ENCODE peak calls at places on chromosomes 16 and 17, in seven cellular contexts. C, B, N, R, Z, K and S are unnamed samples.

GRCh38 chr16:72850863-72851262 is 197.1 kb downstream of the ZFHX3 start:
- DNase-seq in C (no peak), B (no peak), N (peak), R (no peak), Z (no peak), K (no peak), S (no peak)

GRCh38 chr16:50879873-50880695 is 138.2 kb downstream of the CYLD start:
- DNase-seq in C (no peak), B (peak), N (no peak), R (peak), Z (no peak), K (no peak), S (no peak)

GRCh38 chr17:49987681-49988441 is 7.2 kb downstream of the DLX3 start:
- DNase-seq in C (no peak), B (peak), N (peak), R (no peak), Z (no peak), K (no peak), S (no peak)

GRCh38 chr16:88533945-88534641 is 36.1 kb upstream of the ZC3H18 start:
- DNase-seq in C (peak), B (peak), N (peak), R (peak), Z (peak), K (no peak), S (peak)

GRCh38 chr17:43745541-43745940 is 13.1 kb downstream of the SOST start:
- DNase-seq in C (no peak), B (no peak), N (no peak), R (no peak), Z (no peak), K (no peak), S (no peak)

GRCh38 chr16:1527836-1528811 is 5.3 kb upstream of the TMEM204 start:
- DNase-seq in C (peak), B (no peak), N (no peak), R (no peak), Z (no peak), K (no peak), S (no peak)

GRCh38 chr17:48611681-48612455 is 1.1 kb upstream of the HOXB7 start:
- DNase-seq in C (no peak), B (no peak), N (no peak), R (no peak), Z (no peak), K (no peak), S (no peak)

GRCh38 chr16:72837846-72838661 is 209.9 kb downstream of the ZFHX3 start:
- DNase-seq in C (no peak), B (no peak), N (no peak), R (no peak), Z (no peak), K (no peak), S (no peak)

GRCh38 chr16:24971718-24972117 is 43.5 kb downstream of the ARHGAP17 start:
- DNase-seq in C (peak), B (no peak), N (no peak), R (no peak), Z (no peak), K (no peak), S (no peak)

GRCh38 chr16:73390491-73390890 is 342.6 kb upstream of the ZFHX3 start:
- DNase-seq in C (no peak), B (no peak), N (no peak), R (no peak), Z (no peak), K (no peak), S (no peak)

GRCh38 chr16:67029249-67030096 is 524 bp downstream of the CBFB start:
- DNase-seq in C (peak), B (peak), N (peak), R (peak), Z (peak), K (no peak), S (no peak)

GRCh38 chr16:80166082-80166481 is 374.7 kb upstream of the DYNLRB2 start:
- DNase-seq in C (no peak), B (peak), N (no peak), R (no peak), Z (no peak), K (no peak), S (no peak)

GRCh38 chr16:85526132-85526731 is 86.9 kb upstream of the GSE1 start:
- DNase-seq in C (no peak), B (no peak), N (no peak), R (no peak), Z (no peak), K (no peak), S (no peak)

GRCh38 chr17:44959821-44960523 is 8.1 kb downstream of the C1QL1 start:
- DNase-seq in C (no peak), B (no peak), N (no peak), R (no peak), Z (no peak), K (no peak), S (no peak)

GRCh38 chr16:57113042-57113453 is 20.7 kb downstream of the CPNE2 start:
- DNase-seq in C (no peak), B (no peak), N (no peak), R (no peak), Z (no peak), K (no peak), S (no peak)

GRCh38 chr16:51134876-51135275 is 16.2 kb downstream of the SALL1 start:
- DNase-seq in C (no peak), B (no peak), N (no peak), R (no peak), Z (no peak), K (no peak), S (no peak)

GRCh38 chr17:13384626-13385025 is 217.1 kb downstream of the HS3ST3A1 start:
- DNase-seq in C (no peak), B (no peak), N (no peak), R (no peak), Z (no peak), K (no peak), S (no peak)

GRCh38 chr17:350706-351435 is 1.7 kb downstream of the RPH3AL start:
- DNase-seq in C (peak), B (peak), N (peak), R (no peak), Z (peak), K (no peak), S (no peak)

GRCh38 chr17:44605116-44605505 is 47.8 kb downstream of the FZD2 start:
- DNase-seq in C (no peak), B (no peak), N (no peak), R (no peak), Z (no peak), K (no peak), S (no peak)

GRCh38 chr16:26816885-26817571 is 249.7 kb upstream of the C16orf82 start:
- DNase-seq in C (no peak), B (no peak), N (no peak), R (no peak), Z (peak), K (no peak), S (no peak)

GRCh38 chr17:44374306-44375195 is 10.9 kb upstream of the FAM171A2 start:
- DNase-seq in C (no peak), B (no peak), N (no peak), R (no peak), Z (no peak), K (no peak), S (no peak)

GRCh38 chr17:51427259-51428255 is 167.2 kb downstream of the UTP18 start:
- DNase-seq in C (no peak), B (no peak), N (no peak), R (no peak), Z (no peak), K (no peak), S (no peak)

GRCh38 chr16:8380311-8380710 is 210.0 kb downstream of the TMEM114 start:
- DNase-seq in C (no peak), B (no peak), N (no peak), R (no peak), Z (no peak), K (no peak), S (no peak)

GRCh38 chr17:18362509-18363020 is 785 bp downstream of the SHMT1 start:
- DNase-seq in C (peak), B (peak), N (peak), R (peak), Z (no peak), K (no peak), S (peak)

GRCh38 chr16:68973611-68974120 is 130.3 kb downstream of the TANGO6 start:
- DNase-seq in C (no peak), B (no peak), N (no peak), R (no peak), Z (no peak), K (no peak), S (no peak)

GRCh38 chr17:44677136-44677535 is 12.4 kb downstream of the CCDC43 start:
- DNase-seq in C (no peak), B (no peak), N (no peak), R (no peak), Z (no peak), K (peak), S (no peak)

GRCh38 chr17:83100853-83101391 is 21.5 kb downstream of the METRNL start:
- DNase-seq in C (no peak), B (no peak), N (no peak), R (no peak), Z (no peak), K (no peak), S (no peak)

GRCh38 chr17:83098241-83099085 is 19.1 kb downstream of the METRNL start:
- DNase-seq in C (no peak), B (no peak), N (no peak), R (no peak), Z (no peak), K (no peak), S (no peak)

GRCh38 chr17:83099086-83099540 is 19.7 kb downstream of the METRNL start:
- DNase-seq in C (no peak), B (no peak), N (no peak), R (no peak), Z (no peak), K (no peak), S (no peak)

GRCh38 chr17:83100220-83100852 is 20.9 kb downstream of the METRNL start:
- DNase-seq in C (no peak), B (no peak), N (no peak), R (no peak), Z (no peak), K (no peak), S (no peak)

GRCh38 chr17:83099570-83100181 is 20.3 kb downstream of the METRNL start:
- DNase-seq in C (no peak), B (no peak), N (no peak), R (no peak), Z (no peak), K (no peak), S (no peak)
- TF ChIP-seq CTCF in C (no peak), B (no peak), N (no peak), R (no peak), Z (no peak), K (peak), S (peak)

DNA sequence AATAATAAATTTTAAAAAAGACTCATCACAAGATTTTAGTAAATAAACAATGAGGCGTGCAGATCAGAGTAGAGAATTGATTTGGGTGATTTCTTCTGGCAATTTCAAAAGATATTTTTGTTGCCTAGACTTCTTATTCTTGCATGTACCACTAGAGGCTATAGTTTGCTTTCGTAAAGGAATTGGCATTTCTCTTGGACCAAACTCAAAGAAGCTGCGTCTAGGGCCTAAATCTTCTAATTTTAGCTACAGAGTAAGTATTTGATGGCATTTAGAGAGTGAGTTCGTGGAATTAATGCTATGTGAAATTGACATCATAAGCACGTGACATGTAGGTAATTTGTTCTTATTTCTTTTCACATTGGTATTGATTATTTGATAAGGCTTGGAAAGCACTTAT is 24.4 kb upstream of the ABCC11 start:
- DNase-seq in C (no peak), B (no peak), N (no peak), R (no peak), Z (no peak), K (no peak), S (no peak)
- TF ChIP-seq CTCF in C (peak), B (no peak), N (no peak), R (peak), Z (no peak), K (peak), S (peak)

GRCh38 chr17:70624208-70624607 is 454.9 kb downstream of the KCNJ2 start:
- DNase-seq in C (no peak), B (peak), N (no peak), R (no peak), Z (no peak), K (no peak), S (no peak)

DNA sequence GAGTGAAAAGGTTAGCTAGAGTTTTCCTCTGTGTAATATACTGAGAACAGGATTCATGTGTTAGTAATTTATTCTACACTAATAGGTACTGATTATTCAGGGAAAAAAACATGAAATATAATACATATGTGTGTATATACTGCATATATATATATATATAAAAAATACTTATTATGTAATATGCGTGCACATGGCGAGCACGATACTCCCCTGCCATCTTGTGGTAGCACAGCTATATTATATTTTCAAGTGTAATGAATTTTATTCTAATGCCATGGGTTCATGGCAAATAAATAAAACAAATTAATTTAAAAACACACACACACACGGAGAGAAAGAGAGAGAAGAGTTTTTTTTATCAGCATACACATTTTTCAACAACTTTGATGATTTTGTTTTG is 460.6 kb downstream of the KCNJ2 start:
- DNase-seq in C (no peak), B (peak), N (no peak), R (no peak), Z (no peak), K (no peak), S (no peak)
- TF ChIP-seq CTCF in C (peak), B (peak), N (peak), R (peak), Z (no peak), K (no peak), S (peak)

DNA sequence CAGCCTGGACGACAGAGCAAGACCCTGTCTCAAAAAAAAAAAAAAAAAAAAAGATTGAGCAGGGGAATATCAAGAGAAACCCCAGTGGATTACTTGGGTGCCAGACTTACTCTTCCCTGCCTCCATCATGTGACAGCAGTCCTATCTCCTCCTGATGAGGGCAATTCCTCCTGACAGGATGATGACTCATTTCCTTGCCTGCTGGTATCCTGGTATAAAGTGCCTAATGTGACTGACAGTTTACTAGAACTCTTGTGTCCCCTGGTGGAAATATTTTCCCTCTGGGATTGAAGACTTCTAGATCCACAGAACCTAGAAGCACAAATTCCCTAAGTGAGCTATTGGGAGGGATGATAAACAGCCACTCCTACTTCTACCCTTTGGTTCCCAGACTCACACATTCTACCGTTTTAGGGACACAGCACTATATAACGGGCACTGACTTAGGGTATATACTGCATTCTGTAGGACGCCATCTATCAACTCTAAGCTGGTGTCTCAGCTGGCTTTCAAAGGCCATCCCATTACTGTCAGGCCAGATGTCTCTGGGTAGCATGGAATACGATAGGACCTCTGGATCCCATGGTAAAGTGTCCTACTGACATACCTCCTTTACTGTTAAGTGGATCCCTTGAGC is 114.6 kb upstream of the MED13 start:
- DNase-seq in C (no peak), B (peak), N (no peak), R (no peak), Z (peak), K (no peak), S (no peak)
- TF ChIP-seq CTCF in C (no peak), B (peak), N (no peak), R (no peak), Z (no peak), K (no peak), S (no peak)

GRCh38 chr17:76474894-76475293 is 7.5 kb downstream of the AANAT start:
- DNase-seq in C (no peak), B (no peak), N (no peak), R (no peak), Z (no peak), K (no peak), S (no peak)

GRCh38 chr17:76474238-76474637 is 6.8 kb downstream of the AANAT start:
- DNase-seq in C (no peak), B (no peak), N (no peak), R (no peak), Z (no peak), K (no peak), S (no peak)

GRCh38 chr17:76472726-76473125 is 5.3 kb downstream of the AANAT start:
- DNase-seq in C (no peak), B (no peak), N (no peak), R (no peak), Z (no peak), K (no peak), S (no peak)

GRCh38 chr17:76472258-76472645 is 4.8 kb downstream of the AANAT start:
- DNase-seq in C (no peak), B (no peak), N (no peak), R (no peak), Z (no peak), K (no peak), S (no peak)

GRCh38 chr17:76473541-76473985 is 6.2 kb downstream of the AANAT start:
- DNase-seq in C (no peak), B (no peak), N (peak), R (peak), Z (no peak), K (no peak), S (no peak)
- TF ChIP-seq CTCF in C (peak), B (peak), N (peak), R (peak), Z (peak), K (peak), S (no peak)

DNA sequence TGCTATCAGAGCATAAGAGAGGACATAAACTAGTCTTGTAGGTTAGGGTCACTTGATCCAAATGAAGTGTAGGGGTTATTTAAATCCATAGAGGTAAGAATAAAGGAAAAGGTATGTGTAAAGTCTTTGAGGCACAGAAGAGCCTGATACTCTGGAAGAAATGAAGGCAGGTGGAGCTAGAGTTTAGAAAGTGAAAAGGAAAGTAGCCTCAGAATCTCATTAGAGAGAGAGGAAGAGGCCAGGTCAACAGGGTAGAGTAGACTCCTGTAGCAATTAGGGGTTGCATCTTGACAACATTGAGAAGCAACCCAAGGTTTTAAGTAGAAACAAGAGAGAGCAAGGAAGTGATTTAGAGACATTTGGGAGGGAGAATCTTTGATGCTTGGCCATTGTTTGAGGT is 235.2 kb upstream of the SOX9 start:
- DNase-seq in C (no peak), B (no peak), N (no peak), R (no peak), Z (no peak), K (no peak), S (no peak)
- TF ChIP-seq CTCF in C (no peak), B (no peak), N (no peak), R (no peak), Z (no peak), K (no peak), S (no peak)

DNA sequence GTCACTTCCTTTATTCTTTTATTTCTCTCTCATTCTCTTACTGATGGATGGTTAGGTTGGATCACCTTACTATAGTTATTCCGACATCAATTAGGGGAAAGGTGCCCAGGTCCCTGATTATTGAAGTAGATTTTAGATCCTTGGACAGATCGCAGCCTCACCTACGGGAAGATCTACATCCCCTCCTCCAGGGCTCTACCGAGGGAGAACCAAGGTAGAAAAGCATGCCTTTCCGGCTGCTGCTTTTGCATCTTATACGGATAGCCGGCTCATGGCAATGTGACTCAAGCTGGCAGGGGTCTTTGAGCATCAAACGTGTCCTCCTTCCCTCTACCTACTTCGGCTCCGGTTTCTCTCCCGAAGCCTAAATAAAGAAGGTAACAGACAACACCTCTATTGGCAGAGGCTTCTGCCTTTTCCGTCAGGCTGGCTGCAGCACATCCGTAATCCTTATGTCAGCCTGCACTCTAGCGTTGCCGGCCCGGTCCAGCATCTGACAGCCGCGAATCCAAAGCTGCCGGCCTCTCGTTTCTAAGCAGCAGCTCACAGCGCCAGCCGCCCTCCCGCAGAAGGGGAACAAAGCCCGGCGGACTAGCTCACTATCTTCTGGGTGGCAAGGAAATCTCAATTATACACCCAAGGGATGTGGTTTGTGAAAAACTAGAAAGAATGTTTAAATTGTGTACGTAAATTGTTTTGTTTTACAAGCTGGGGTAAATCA is 46.9 kb downstream of the IRX6 start:
- DNase-seq in C (peak), B (peak), N (peak), R (peak), Z (peak), K (no peak), S (no peak)
- TF ChIP-seq CTCF in C (peak), B (peak), N (peak), R (peak), Z (peak), K (peak), S (peak)